ENCODE peak calls at places on chromosomes 5 and 9, in ten cellular contexts. S is H1, A is sigmoid colon, F is stomach, Q is SK-N-SH, V is transverse colon, L is upper lobe of left lung, W is HepG2, H is K562, U is esophagus muscularis mucosa. J is an unnamed sample.

GRCh38 chr9:259405-260404 is 45.0 kb downstream of the DOCK8 start:
- DNase-seq in W (no peak), S (no peak), F (no peak), A (no peak), H (peak), L (no peak), Q (no peak), U (no peak), V (no peak), J (no peak)

GRCh38 chr9:703392-703791 is 138.1 kb upstream of the DMRT1 start:
- DNase-seq in F (no peak), L (no peak), Q (no peak), U (no peak), H (no peak), S (no peak), W (no peak), V (no peak), A (no peak), J (no peak)

GRCh38 chr9:129398101-129398795 is 220.2 kb upstream of the IER5L start:
- DNase-seq in W (no peak), A (no peak), L (no peak), Q (peak), H (no peak), S (no peak), F (no peak), U (no peak), V (no peak), J (peak)

GRCh38 chr9:76373173-76373771 is 21.0 kb downstream of the RFK start:
- DNase-seq in W (peak), H (no peak), Q (no peak), F (peak), V (peak), A (peak), U (no peak), L (no peak), S (no peak), J (no peak)

GRCh38 chr5:178473858-178474257 is 116.3 kb downstream of the COL23A1 start:
- DNase-seq in L (no peak), H (no peak), S (no peak), W (no peak), F (no peak), V (no peak), U (no peak), A (no peak), Q (no peak), J (no peak)

GRCh38 chr9:116437411-116438370 is 249.4 kb upstream of the TRIM32 start:
- DNase-seq in V (no peak), F (no peak), A (no peak), Q (no peak), W (no peak), L (peak), H (peak), U (peak), S (no peak), J (no peak)

GRCh38 chr9:94983552-94983951 is 257.1 kb downstream of the AOPEP start:
- DNase-seq in W (peak), U (no peak), F (no peak), H (no peak), V (peak), Q (no peak), A (no peak), L (no peak), S (no peak), J (no peak)

GRCh38 chr5:103582364-103582763 is 19.8 kb upstream of the NUDT12 start:
- DNase-seq in L (no peak), V (peak), U (no peak), Q (peak), A (no peak), H (peak), F (no peak), W (peak), S (no peak), J (no peak)

GRCh38 chr5:96627792-96628191 is 34.4 kb upstream of the CAST start:
- DNase-seq in S (no peak), H (no peak), V (no peak), A (no peak), Q (no peak), F (no peak), W (peak), L (no peak), U (no peak), J (no peak)

GRCh38 chr5:172361566-172362238 is 78.1 kb upstream of the UBTD2 start:
- DNase-seq in U (no peak), L (no peak), V (no peak), F (no peak), S (no peak), A (no peak), Q (no peak), H (no peak), W (no peak), J (peak)

GRCh38 chr9:1100945-1101344 is 50.8 kb downstream of the DMRT2 start:
- DNase-seq in W (peak), A (no peak), F (peak), V (peak), Q (peak), U (no peak), H (no peak), S (peak), L (no peak), J (peak)

GRCh38 chr5:14039063-14039462 is 94.6 kb upstream of the DNAH5 start:
- DNase-seq in U (peak), F (no peak), L (no peak), W (peak), S (no peak), A (no peak), V (no peak), H (no peak), Q (no peak), J (no peak)

GRCh38 chr5:38426493-38426892 is 130.0 kb downstream of the LIFR start:
- DNase-seq in Q (no peak), W (no peak), A (no peak), F (no peak), V (no peak), U (no peak), S (no peak), H (no peak), L (no peak), J (no peak)

GRCh38 chr9:71147368-71147767 is 25.9 kb upstream of the TRPM3 start:
- DNase-seq in V (no peak), H (no peak), W (no peak), L (no peak), Q (no peak), S (no peak), U (no peak), A (no peak), F (no peak), J (no peak)

GRCh38 chr9:120452631-120453030 is 127.3 kb downstream of the CDK5RAP2 start:
- DNase-seq in H (no peak), F (no peak), V (no peak), U (no peak), A (no peak), Q (no peak), L (no peak), S (no peak), W (no peak), J (no peak)

GRCh38 chr5:96279796-96280542 is 153.1 kb downstream of the PCSK1 start:
- DNase-seq in U (no peak), L (no peak), A (no peak), V (no peak), S (no peak), F (no peak), Q (no peak), W (peak), H (no peak), J (no peak)

GRCh38 chr5:137888875-137889759 is at the start of gene PKD2L2:
- DNase-seq in U (no peak), W (no peak), Q (peak), S (peak), A (peak), F (peak), V (peak), L (peak), H (peak), J (peak)

GRCh38 chr9:19193029-19193324 is 37.5 kb upstream of the DENND4C start:
- DNase-seq in A (no peak), H (peak), F (no peak), L (no peak), U (no peak), S (no peak), W (no peak), V (no peak), Q (no peak), J (no peak)

GRCh38 chr5:142685418-142686209 is at the start of gene FGF1:
- DNase-seq in S (no peak), Q (peak), L (no peak), V (no peak), U (no peak), W (no peak), H (no peak), F (no peak), A (no peak), J (no peak)

GRCh38 chr9:114448706-114449105 is 56.6 kb downstream of the WHRN start:
- DNase-seq in A (no peak), F (no peak), L (no peak), V (no peak), S (no peak), Q (no peak), U (no peak), W (no peak), H (no peak), J (no peak)

GRCh38 chr5:50744761-50745160 is 78.3 kb downstream of the PARP8 start:
- DNase-seq in W (no peak), S (no peak), A (no peak), U (no peak), H (no peak), L (no peak), F (no peak), V (no peak), Q (no peak), J (no peak)

GRCh38 chr5:147482426-147483196 is 27.3 kb downstream of the DPYSL3 start:
- DNase-seq in L (no peak), S (no peak), U (no peak), W (no peak), F (no peak), Q (no peak), H (no peak), A (no peak), V (no peak), J (no peak)

GRCh38 chr5:120848883-120849282 is 384.8 kb downstream of the PRR16 start:
- DNase-seq in Q (no peak), H (no peak), V (no peak), U (no peak), L (no peak), F (no peak), A (no peak), W (no peak), S (no peak), J (no peak)

GRCh38 chr9:112820886-112821285 is 69.8 kb downstream of the SLC46A2 start:
- DNase-seq in U (peak), Q (no peak), V (no peak), A (no peak), L (no peak), S (no peak), H (no peak), F (no peak), W (no peak), J (no peak)

GRCh38 chr5:59799668-59800374 is 93.7 kb downstream of the PDE4D start:
- DNase-seq in W (peak), L (no peak), F (no peak), V (no peak), Q (peak), A (no peak), H (peak), S (no peak), U (no peak), J (no peak)

GRCh38 chr5:116573279-116573616 is 1.4 kb downstream of the SEMA6A start:
- DNase-seq in A (peak), S (no peak), L (peak), U (no peak), F (peak), H (no peak), Q (peak), W (no peak), V (peak), J (peak)

GRCh38 chr5:124865603-124866354 is 119.3 kb upstream of the ZNF608 start:
- DNase-seq in A (no peak), U (no peak), V (no peak), H (no peak), F (no peak), W (no peak), S (no peak), Q (no peak), L (no peak), J (no peak)

GRCh38 chr5:98805070-98805469 is 31.6 kb downstream of the RGMB start:
- DNase-seq in Q (no peak), U (no peak), W (no peak), L (no peak), F (no peak), A (no peak), S (no peak), V (no peak), H (no peak), J (no peak)

GRCh38 chr5:102921341-102922047 is 166.4 kb downstream of the PAM start:
- DNase-seq in S (no peak), W (no peak), F (no peak), U (no peak), V (no peak), H (no peak), A (no peak), L (no peak), Q (no peak), J (no peak)

GRCh38 chr5:77630246-77631165 is 8.0 kb downstream of the OTP start:
- DNase-seq in V (peak), H (no peak), W (peak), A (no peak), U (peak), F (peak), L (peak), Q (peak), S (no peak), J (no peak)

GRCh38 chr9:70998962-70999361 is 122.5 kb downstream of the TRPM3 start:
- DNase-seq in S (no peak), V (no peak), Q (no peak), U (no peak), H (no peak), L (no peak), F (no peak), A (no peak), W (no peak), J (no peak)

GRCh38 chr5:1111727-1112289 is at the start of gene SLC12A7:
- DNase-seq in H (peak), L (peak), F (peak), W (no peak), S (no peak), A (no peak), Q (peak), U (no peak), V (peak), J (no peak)

GRCh38 chr9:75483636-75484035 is 395.3 kb downstream of the OSTF1 start:
- DNase-seq in Q (no peak), S (no peak), L (no peak), A (no peak), V (no peak), H (no peak), W (no peak), F (no peak), U (no peak), J (no peak)

GRCh38 chr5:98784411-98784810 is 10.9 kb downstream of the RGMB start:
- DNase-seq in W (no peak), V (no peak), S (no peak), A (no peak), L (no peak), H (no peak), U (no peak), Q (no peak), F (no peak), J (no peak)

GRCh38 chr9:37669232-37669631 is 18.5 kb downstream of the FRMPD1 start:
- DNase-seq in V (no peak), U (no peak), L (no peak), H (no peak), Q (no peak), W (no peak), A (no peak), S (no peak), F (no peak), J (no peak)

GRCh38 chr5:142143878-142144277 is 35.3 kb downstream of the NDFIP1 start:
- DNase-seq in S (no peak), W (peak), V (no peak), A (no peak), L (no peak), U (no peak), F (no peak), H (peak), Q (peak), J (no peak)

GRCh38 chr5:144794922-144795321 is 624.2 kb downstream of the KCTD16 start:
- DNase-seq in L (no peak), V (no peak), A (no peak), Q (no peak), W (no peak), U (no peak), F (no peak), H (no peak), S (no peak), J (no peak)

GRCh38 chr5:172643392-172643871 is 2.4 kb downstream of the NEURL1B start:
- DNase-seq in S (no peak), V (no peak), A (no peak), Q (no peak), L (no peak), U (no peak), H (no peak), W (no peak), F (no peak), J (no peak)

DNA sequence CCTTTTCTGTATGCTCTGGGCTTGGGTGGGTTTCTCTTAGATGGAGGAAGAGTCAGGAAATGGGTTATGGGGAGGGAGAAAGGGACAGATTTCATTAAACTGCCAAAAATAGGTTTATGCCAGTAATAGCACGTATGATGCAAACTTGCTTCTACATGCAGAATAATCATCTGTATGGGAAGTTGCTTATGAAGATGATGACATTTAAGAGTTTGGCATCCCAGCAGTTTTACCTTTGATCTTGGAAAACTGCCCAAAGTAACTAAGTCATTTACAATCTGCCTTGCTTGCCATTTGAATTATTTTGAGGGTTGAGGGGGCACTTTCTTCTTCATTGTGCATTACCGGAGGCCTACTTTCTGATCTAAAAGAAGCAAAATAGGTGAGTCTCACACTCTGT is 282.9 kb upstream of the ANKRD55 start:
- DNase-seq in A (no peak), H (no peak), W (no peak), Q (no peak), S (no peak), U (no peak), L (no peak), F (no peak), V (no peak), J (no peak)
- TF ChIP-seq POLR2AphosphoS5 in A (no peak), H (no peak), W (no peak), Q (no peak), S (no peak), U (no peak), L (no peak), F (no peak), V (no peak), J (no peak)

GRCh38 chr9:89386797-89387196 is 68.5 kb downstream of the SECISBP2 start:
- DNase-seq in A (no peak), V (no peak), F (peak), W (no peak), Q (no peak), S (no peak), L (peak), H (no peak), U (no peak), J (peak)

GRCh38 chr9:89388868-89389177 is 70.5 kb downstream of the SECISBP2 start:
- DNase-seq in F (no peak), L (peak), S (no peak), W (no peak), U (no peak), H (no peak), V (no peak), Q (no peak), A (no peak), J (no peak)

GRCh38 chr9:89387197-89387849 is 69.0 kb downstream of the SECISBP2 start:
- DNase-seq in A (no peak), S (no peak), H (no peak), L (peak), W (no peak), Q (no peak), U (no peak), F (no peak), V (no peak), J (peak)

GRCh38 chr9:89390068-89390555 is 71.8 kb downstream of the SECISBP2 start:
- DNase-seq in S (no peak), V (no peak), F (no peak), Q (no peak), U (no peak), L (peak), A (no peak), W (no peak), H (no peak), J (no peak)

GRCh38 chr9:89387970-89388867 is 69.9 kb downstream of the SECISBP2 start:
- DNase-seq in L (peak), S (no peak), A (peak), H (no peak), F (peak), Q (no peak), V (peak), U (no peak), W (peak), J (peak)
- TF ChIP-seq EP300 in L (no peak), S (no peak), A (no peak), H (no peak), F (no peak), Q (no peak), V (peak), U (no peak), W (no peak), J (no peak)

DNA sequence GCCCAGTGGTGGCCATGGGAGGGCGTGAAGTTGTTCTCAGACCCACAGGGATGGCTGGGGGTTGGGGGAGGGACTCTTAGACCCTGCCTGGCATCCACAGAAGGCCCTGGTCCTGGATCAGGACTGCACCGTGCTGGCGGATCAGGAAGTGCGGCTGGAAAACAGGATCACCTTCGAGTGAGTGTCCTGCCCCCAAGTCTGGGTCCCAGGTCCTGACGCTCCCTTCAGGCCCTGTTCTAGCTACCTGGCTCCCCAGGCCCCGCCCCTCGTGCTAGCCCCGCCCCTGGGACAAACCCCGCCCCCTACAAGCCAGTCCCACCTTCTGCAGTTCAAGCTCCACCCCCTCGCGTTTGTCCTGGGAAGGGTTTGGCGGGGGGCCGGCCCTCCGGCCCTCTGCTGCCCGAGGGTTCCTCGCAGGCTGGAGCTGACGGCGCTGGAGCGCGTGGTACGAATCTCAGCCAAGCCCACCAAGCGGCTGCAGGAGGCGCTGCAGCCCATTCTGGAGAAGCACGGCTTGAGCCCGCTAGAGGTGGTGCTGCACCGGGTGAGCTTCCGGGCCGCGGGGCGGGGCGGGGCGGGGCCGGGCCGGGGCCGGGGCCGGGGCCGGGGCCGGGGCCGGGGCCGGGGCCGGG is 12.9 kb downstream of the RGS14 start:
- DNase-seq in H (peak), Q (peak), U (no peak), F (peak), S (peak), V (peak), L (peak), A (peak), W (peak), J (peak)
- TF ChIP-seq CTCF in H (peak), Q (peak), U (peak), F (peak), S (peak), V (peak), L (peak), A (peak), W (peak), J (peak)

DNA sequence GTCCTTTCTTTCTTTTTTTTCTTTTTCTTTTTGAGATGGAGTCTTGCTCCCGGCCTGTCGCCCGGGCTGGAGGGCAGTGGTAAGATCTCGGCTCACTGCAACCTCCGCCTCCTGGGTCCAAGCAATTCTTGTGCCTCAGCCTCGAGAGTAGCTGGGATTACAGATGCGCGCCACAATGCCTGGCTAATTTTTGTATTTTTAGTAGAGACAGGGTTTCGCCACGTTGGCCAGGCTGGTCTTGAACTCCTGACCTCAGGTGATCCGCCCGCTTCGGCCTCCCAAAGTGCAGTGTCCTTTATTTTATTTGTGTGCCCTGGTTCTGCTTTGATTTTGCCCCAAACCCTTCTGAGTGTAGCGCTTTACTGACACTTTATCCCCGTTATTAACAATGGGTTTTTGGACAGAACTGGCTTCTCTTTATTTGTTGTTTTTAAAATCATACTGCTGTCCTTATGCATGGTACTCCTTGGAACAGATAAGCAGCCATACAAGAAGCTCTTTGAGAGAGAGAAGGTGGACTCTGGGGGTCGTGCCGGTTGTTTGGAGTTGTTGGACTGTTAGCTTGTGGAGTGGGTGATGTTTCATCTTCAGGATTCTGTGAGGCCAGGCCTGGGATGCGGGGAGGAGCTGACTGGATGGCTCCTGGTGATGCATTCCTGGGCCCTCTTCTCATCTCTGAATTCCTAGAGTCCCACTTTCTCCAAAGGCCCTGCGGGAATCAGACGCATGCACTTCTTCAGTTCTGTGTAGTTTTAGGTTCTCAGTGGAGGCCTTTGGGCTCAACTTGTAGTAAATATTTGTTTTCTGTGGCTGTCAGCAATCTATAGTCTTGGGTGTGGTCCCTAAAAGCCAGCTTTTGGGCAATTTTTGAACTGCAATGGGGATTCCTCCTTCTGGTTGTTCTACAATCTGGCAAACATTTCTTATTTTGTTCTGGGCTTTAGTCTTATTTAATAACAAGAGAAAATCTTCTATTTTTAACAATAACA is 47.8 kb downstream of the PTTG1 start:
- DNase-seq in U (no peak), Q (no peak), W (no peak), V (no peak), L (peak), S (no peak), A (no peak), F (no peak), H (no peak), J (no peak)
- TF ChIP-seq POLR2AphosphoS5 in U (no peak), Q (no peak), W (no peak), V (no peak), L (no peak), S (no peak), A (no peak), F (no peak), H (no peak), J (no peak)